ENCODE peak calls at places on chromosome 11, in seven cellular contexts. J is A673, W is right lobe of liver, C is brain microvascular endothelial cell, B is thoracic aorta, F is ascending aorta, X is PC-9. S is an unnamed sample.

GRCh38 chr11:46389450-46390330 is 1.9 kb downstream of the CHRM4 start:
- DNase-seq in C (peak), F (peak), W (peak), X (peak), B (no peak), J (peak), S (peak)

GRCh38 chr11:12377106-12377823 is at the start of gene PARVA:
- DNase-seq in B (no peak), F (peak), W (peak), C (peak), J (peak), X (peak), S (peak)

GRCh38 chr11:65288706-65289536 is 25.7 kb upstream of the CDC42EP2 start:
- DNase-seq in B (no peak), F (no peak), C (no peak), J (peak), X (no peak), W (no peak), S (no peak)

GRCh38 chr11:61488651-61489291 is 19.8 kb upstream of the LRRC10B start:
- DNase-seq in J (no peak), X (peak), F (no peak), W (peak), B (no peak), C (peak), S (peak)

GRCh38 chr11:69470793-69471192 is 10.7 kb upstream of the LINC01488 start:
- DNase-seq in X (no peak), B (no peak), W (no peak), C (no peak), J (no peak), F (no peak), S (no peak)

GRCh38 chr11:63375434-63375833 is 5.8 kb downstream of the SLC22A9 start:
- DNase-seq in B (no peak), W (no peak), X (no peak), J (no peak), F (no peak), C (no peak), S (no peak)

GRCh38 chr11:110777765-110778164 is 65.5 kb upstream of the ARHGAP20 start:
- DNase-seq in B (no peak), X (peak), J (peak), C (peak), F (peak), W (no peak), S (peak)

GRCh38 chr11:119389611-119390254 is 8.2 kb upstream of the USP2 start:
- DNase-seq in J (no peak), X (no peak), B (no peak), F (no peak), W (no peak), C (no peak), S (no peak)

GRCh38 chr11:32571039-32571438 is 12.6 kb upstream of the EIF3M start:
- DNase-seq in C (no peak), F (no peak), X (no peak), B (no peak), J (no peak), W (no peak), S (no peak)

GRCh38 chr11:2899080-2899783 is 13.7 kb upstream of the CDKN1C start:
- DNase-seq in F (no peak), C (no peak), J (no peak), B (no peak), W (no peak), X (no peak), S (no peak)

GRCh38 chr11:123221611-123222010 is 26.6 kb upstream of the CLMP start:
- DNase-seq in B (no peak), X (no peak), F (no peak), C (no peak), J (no peak), W (no peak), S (no peak)

GRCh38 chr11:121047926-121048325 is 24.0 kb downstream of the TBCEL start:
- DNase-seq in J (no peak), X (no peak), C (no peak), F (no peak), B (no peak), W (no peak), S (no peak)

GRCh38 chr11:7436657-7437056 is 48.6 kb upstream of the OLFML1 start:
- DNase-seq in B (no peak), X (no peak), J (no peak), C (no peak), W (no peak), F (no peak), S (no peak)

GRCh38 chr11:110185599-110185998 is 92.4 kb downstream of the ZC3H12C start:
- DNase-seq in C (no peak), W (no peak), F (no peak), X (no peak), J (no peak), B (no peak), S (no peak)

GRCh38 chr11:110198031-110198729 is 98.2 kb downstream of the RDX start:
- DNase-seq in F (no peak), B (no peak), J (no peak), X (no peak), C (no peak), W (no peak), S (peak)

GRCh38 chr11:72780291-72781062 is 13.4 kb downstream of the STARD10 start:
- DNase-seq in X (no peak), B (no peak), J (no peak), C (no peak), F (no peak), W (peak), S (no peak)

GRCh38 chr11:35362571-35362980 is 56.8 kb downstream of the SLC1A2 start:
- DNase-seq in J (no peak), C (no peak), W (no peak), X (peak), B (no peak), F (no peak), S (no peak)
- TF ChIP-seq CTCF in J (peak), C (no peak), W (no peak), X (peak), B (no peak), F (no peak), S (no peak)

GRCh38 chr11:44727114-44727372 is 281 bp downstream of the TSPAN18 start:
- DNase-seq in B (no peak), F (no peak), X (no peak), C (no peak), J (no peak), W (no peak), S (no peak)

GRCh38 chr11:44727373-44728084 is 767 bp downstream of the TSPAN18 start:
- DNase-seq in C (peak), J (peak), B (peak), X (no peak), F (peak), W (peak), S (peak)

GRCh38 chr11:44728085-44728410 is 1.3 kb downstream of the TSPAN18 start:
- DNase-seq in C (no peak), F (no peak), X (no peak), B (no peak), W (no peak), J (no peak), S (no peak)

GRCh38 chr11:44725016-44725651 is 1.6 kb upstream of the TSPAN18 start:
- DNase-seq in F (no peak), X (no peak), W (no peak), B (no peak), J (peak), C (no peak), S (no peak)

DNA sequence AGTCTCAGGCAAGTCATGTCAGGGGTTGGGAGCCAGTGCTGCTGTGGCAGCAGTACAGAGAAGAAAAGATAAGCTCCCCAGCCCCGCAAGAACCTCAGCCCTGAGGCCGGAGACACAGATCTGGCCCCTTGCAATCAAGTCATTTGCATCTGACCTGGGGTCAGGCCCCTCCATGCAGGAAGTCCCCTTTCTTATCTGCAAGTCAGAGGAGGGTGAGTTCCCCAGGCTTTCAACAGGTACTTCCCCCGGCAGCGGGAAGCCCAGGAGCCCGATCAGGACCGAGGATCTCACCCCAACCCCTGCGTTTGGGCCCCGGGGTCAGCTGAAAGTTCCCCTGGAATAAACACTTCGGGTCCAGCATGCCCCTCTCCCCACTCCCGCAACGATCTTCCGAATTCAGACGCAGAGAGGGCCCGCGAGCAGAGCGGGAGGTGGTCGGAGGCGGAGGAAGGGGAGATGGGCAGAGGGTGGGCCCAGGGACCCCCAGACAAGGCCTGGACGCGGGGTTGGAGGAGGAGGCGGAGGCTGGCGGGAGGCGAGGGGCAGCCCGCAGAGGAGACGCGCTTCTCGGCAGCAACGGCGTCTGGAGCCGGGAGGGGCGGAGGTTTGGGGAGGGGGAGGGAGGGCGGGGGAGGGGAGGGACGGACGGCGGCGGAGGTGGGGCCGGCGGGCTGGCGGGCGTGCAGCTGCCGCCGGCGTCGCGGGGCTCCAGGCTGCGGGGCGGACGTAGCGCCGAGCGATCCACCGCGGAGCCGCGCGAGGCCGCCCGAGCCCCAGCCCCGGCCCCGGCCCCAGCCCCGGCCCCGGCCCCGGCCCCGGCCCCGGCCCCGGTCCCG is at the start of gene TSPAN18:
- DNase-seq in F (no peak), W (no peak), J (peak), C (no peak), B (no peak), X (no peak), S (no peak)
- H3K4me3 ChIP-seq in F (peak), W (peak), J (peak), C (no peak), B (peak), X (no peak), S (peak)

GRCh38 chr11:13834463-13834862 is 128.1 kb upstream of the SPON1 start:
- DNase-seq in X (no peak), J (peak), F (no peak), B (no peak), C (no peak), W (no peak), S (no peak)
- TF ChIP-seq CTCF in X (peak), J (peak), F (no peak), B (no peak), C (peak), W (no peak), S (peak)

GRCh38 chr11:102831128-102831708 is 12.2 kb downstream of the MMP3 start:
- DNase-seq in B (no peak), W (no peak), J (no peak), X (no peak), C (peak), F (no peak), S (peak)
- H3K4me3 ChIP-seq in B (peak), W (peak), J (no peak), X (no peak), C (peak), F (peak), S (no peak)

S was measured in cardiac fibroblast.